ENCODE peak calls at places on chromosomes 16 and 17, in eight cellular contexts. V is AG20443; T is activated naive CD8-positive, alpha-beta T cell treated with anti-CD3 and anti-CD28 coated beads, Interleukin-2, amount 50 U/mL, for 24 hours; O is GM12892; K is AG09319; D is sigmoid colon; R is fibroblast of lung; A is mesothelial cell of epicardium. B is an unnamed sample.

GRCh38 chr16:66605177-66605999 is 884 bp downstream of the CMTM3 start:
- DNase-seq in V (peak; percentile 77), T (peak; percentile 49), O (no peak), K (no peak), D (peak; percentile 83), R (peak; percentile 63), A (peak; percentile 34), B (peak; percentile 26)

GRCh38 chr16:9843424-9844013 is 338.7 kb downstream of the GRIN2A start:
- DNase-seq in V (no peak), T (no peak), O (no peak), K (no peak), D (no peak), R (peak; percentile 49), A (no peak), B (no peak)

GRCh38 chr16:49576941-49577340 is 203.3 kb downstream of the C16orf78 start:
- DNase-seq in V (no peak), T (no peak), O (no peak), K (no peak), D (no peak), R (no peak), A (no peak), B (no peak)

GRCh38 chr17:6415616-6416015 is 19.3 kb downstream of the AIPL1 start:
- DNase-seq in V (no peak), T (no peak), O (no peak), K (no peak), D (no peak), R (no peak), A (no peak), B (no peak)

GRCh38 chr17:50800196-50800700 is 32.9 kb upstream of the ANKRD40CL start:
- DNase-seq in V (no peak), T (no peak), O (no peak), K (no peak), D (no peak), R (no peak), A (no peak), B (no peak)

GRCh38 chr16:58850019-58850626 is 116.0 kb upstream of the GOT2 start:
- DNase-seq in V (no peak), T (no peak), O (no peak), K (no peak), D (no peak), R (no peak), A (no peak), B (no peak)

GRCh38 chr16:4879049-4879448 is 31.8 kb downstream of the UBN1 start:
- DNase-seq in V (no peak), T (no peak), O (no peak), K (no peak), D (no peak), R (no peak), A (no peak), B (no peak)

GRCh38 chr17:77322534-77323412 is 182.0 kb downstream of the SEC14L1 start:
- DNase-seq in V (peak; percentile 87), T (peak; percentile 33), O (peak; percentile 26), K (peak; percentile 95), D (peak; percentile 95), R (peak; percentile 99), A (no peak), B (peak; percentile 100)

GRCh38 chr17:49730078-49730786 is 22.5 kb upstream of the SLC35B1 start:
- DNase-seq in V (peak; percentile 94), T (no peak), O (no peak), K (peak; percentile 88), D (peak; percentile 94), R (peak; percentile 94), A (no peak), B (peak; percentile 91)

GRCh38 chr16:4684030-4684715 is 9.2 kb upstream of the NUDT16L1 start:
- DNase-seq in V (no peak), T (no peak), O (no peak), K (no peak), D (peak; percentile 56), R (no peak), A (no peak), B (no peak)

GRCh38 chr16:15822957-15823356 is 33.9 kb downstream of the MYH11 start:
- DNase-seq in V (no peak), T (no peak), O (no peak), K (no peak), D (peak; percentile 97), R (no peak), A (no peak), B (no peak)

GRCh38 chr17:80631142-80632045 is 86.8 kb downstream of the RPTOR start:
- DNase-seq in V (no peak), T (no peak), O (no peak), K (no peak), D (no peak), R (no peak), A (no peak), B (no peak)

GRCh38 chr16:89448656-89449055 is 41.7 kb downstream of the ANKRD11 start:
- DNase-seq in V (no peak), T (no peak), O (no peak), K (no peak), D (no peak), R (no peak), A (no peak), B (no peak)

GRCh38 chr17:50918933-50919296 is 52.8 kb upstream of the TOB1 start:
- DNase-seq in V (no peak), T (peak; percentile 54), O (no peak), K (no peak), D (no peak), R (peak; percentile 28), A (no peak), B (no peak)

GRCh38 chr16:29738514-29738913 is 7.3 kb downstream of the C16orf54 start:
- DNase-seq in V (no peak), T (peak; percentile 19), O (peak; percentile 51), K (no peak), D (no peak), R (no peak), A (no peak), B (no peak)

GRCh38 chr16:870856-871561 is 70.5 kb upstream of the GNG13 start:
- DNase-seq in V (no peak), T (no peak), O (no peak), K (no peak), D (peak; percentile 64), R (no peak), A (peak; percentile 12), B (no peak)

GRCh38 chr16:77584205-77584859 is 138.0 kb upstream of the NUDT7 start:
- DNase-seq in V (peak; percentile 69), T (peak; percentile 36), O (peak; percentile 14), K (no peak), D (no peak), R (peak; percentile 58), A (no peak), B (peak; percentile 59)

GRCh38 chr16:47136101-47136820 is 7.5 kb downstream of the NETO2 start:
- DNase-seq in V (no peak), T (no peak), O (no peak), K (no peak), D (no peak), R (peak; percentile 82), A (no peak), B (no peak)

GRCh38 chr17:32953062-32953461 is 25.1 kb downstream of the TMEM98 start:
- DNase-seq in V (no peak), T (no peak), O (no peak), K (no peak), D (no peak), R (no peak), A (no peak), B (no peak)

GRCh38 chr17:58329808-58330543 is 1.4 kb upstream of the TSPOAP1 start:
- DNase-seq in V (no peak), T (peak; percentile 56), O (peak; percentile 15), K (no peak), D (no peak), R (no peak), A (no peak), B (no peak)

GRCh38 chr16:867421-868385 is 67.2 kb upstream of the GNG13 start:
- DNase-seq in V (no peak), T (no peak), O (no peak), K (no peak), D (peak; percentile 50), R (no peak), A (peak; percentile 21), B (no peak)

GRCh38 chr16:76571755-76572154 is 294.6 kb downstream of the CNTNAP4 start:
- DNase-seq in V (no peak), T (no peak), O (no peak), K (no peak), D (no peak), R (no peak), A (no peak), B (no peak)

GRCh38 chr17:43695968-43696865 is 34.5 kb upstream of the MEOX1 start:
- DNase-seq in V (peak; percentile 60), T (no peak), O (no peak), K (no peak), D (peak; percentile 71), R (peak; percentile 49), A (no peak), B (peak; percentile 80)